ENCODE peak calls at places on chromosomes 2 and 18, in four cellular contexts. V is A549, L is HepG2, Y is K562. M is an unnamed sample.

GRCh38 chr2:73339171-73339678 is 45.9 kb upstream of the EGR4 start:
- DNase-seq in L (no peak), Y (no peak), V (no peak), M (no peak)

GRCh38 chr2:70641263-70641784 is 87.7 kb upstream of the TGFA start:
- DNase-seq in L (no peak), V (no peak), Y (no peak), M (no peak)

GRCh38 chr2:100929142-100929541 is 72.9 kb upstream of the RPL31 start:
- DNase-seq in L (no peak), V (no peak), Y (no peak), M (no peak)

GRCh38 chr2:132676999-132677398 is 7.0 kb upstream of the LYPD1 start:
- DNase-seq in Y (no peak), L (no peak), V (no peak), M (no peak)

GRCh38 chr2:75481041-75481836 is 79.5 kb downstream of the EVA1A start:
- DNase-seq in L (peak), V (peak), Y (peak), M (no peak)

GRCh38 chr2:68157002-68157401 is 686 bp upstream of the PNO1 start:
- DNase-seq in L (no peak), Y (peak), V (no peak), M (peak)

GRCh38 chr2:235092854-235093253 is 141.0 kb downstream of the SH3BP4 start:
- DNase-seq in Y (no peak), L (no peak), V (no peak), M (no peak)

GRCh38 chr2:127081826-127082633 is 24.9 kb downstream of the BIN1 start:
- DNase-seq in V (no peak), L (no peak), Y (peak), M (no peak)

GRCh38 chr2:20221939-20222768 is 2.8 kb downstream of the SDC1 start:
- DNase-seq in V (no peak), Y (no peak), L (no peak), M (no peak)

GRCh38 chr2:10043906-10044601 is 704 bp downstream of the KLF11 start:
- DNase-seq in L (peak), Y (peak), V (peak), M (peak)

GRCh38 chr2:15142069-15142689 is 419.0 kb downstream of the NBAS start:
- DNase-seq in L (peak), V (no peak), Y (no peak), M (no peak)

GRCh38 chr2:27909901-27910300 is 19.4 kb downstream of the BABAM2 start:
- DNase-seq in L (no peak), Y (no peak), V (no peak), M (no peak)

GRCh38 chr2:48545244-48545643 is 15.3 kb downstream of the STON1 start:
- DNase-seq in L (peak), Y (peak), V (no peak), M (peak)

GRCh38 chr2:196823750-196824149 is 14.6 kb upstream of the C2orf66 start:
- DNase-seq in L (no peak), V (peak), Y (no peak), M (no peak)

GRCh38 chr2:232439758-232440135 is 16.2 kb upstream of the ALPI start:
- DNase-seq in L (no peak), V (no peak), Y (no peak), M (no peak)

GRCh38 chr2:147846382-147847081 is 1.7 kb downstream of the ACVR2A start:
- DNase-seq in L (peak), Y (no peak), V (no peak), M (no peak)

DNA sequence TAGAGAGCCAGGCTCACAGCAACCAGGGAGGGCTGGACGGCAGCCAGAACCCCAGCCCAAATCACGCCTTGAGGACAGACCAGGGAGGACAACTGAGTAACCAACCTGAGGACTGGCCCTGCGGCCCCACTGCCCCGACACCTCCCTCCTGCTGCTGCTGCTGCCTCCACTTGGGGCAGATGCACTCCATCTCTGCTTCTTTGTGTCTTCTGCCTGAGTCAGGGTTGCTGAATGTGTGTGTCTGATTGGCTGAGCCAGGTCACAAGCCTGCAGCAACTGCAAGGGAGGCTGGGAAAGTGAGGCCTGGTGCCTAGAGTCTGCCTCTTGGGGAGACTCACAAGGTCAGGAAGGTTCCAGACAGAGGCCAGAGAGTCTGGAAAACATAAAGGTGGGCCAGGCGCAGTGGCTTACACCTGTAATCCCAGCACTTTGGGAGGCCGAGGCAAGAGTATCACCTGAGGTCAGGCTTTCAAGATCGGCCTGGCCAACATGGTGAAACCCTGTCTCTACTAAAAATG is 83.4 kb downstream of the ZFP36L2 start:
- DNase-seq in V (peak), Y (peak), L (peak), M (no peak)
- TF ChIP-seq ESRRA in V (no peak), Y (peak), L (peak), M (no peak)

GRCh38 chr2:181848356-181848876 is 43.1 kb upstream of the ITPRID2 start:
- DNase-seq in Y (no peak), L (no peak), V (no peak), M (no peak)

GRCh38 chr2:181847729-181848128 is 43.8 kb upstream of the ITPRID2 start:
- DNase-seq in Y (no peak), L (no peak), V (no peak), M (no peak)

GRCh38 chr2:181846840-181847554 is 44.5 kb upstream of the ITPRID2 start:
- DNase-seq in L (no peak), Y (no peak), V (no peak), M (no peak)

GRCh38 chr2:181850914-181851560 is 40.5 kb upstream of the ITPRID2 start:
- DNase-seq in V (no peak), L (no peak), Y (no peak), M (no peak)

GRCh38 chr2:181849601-181850000 is 41.9 kb upstream of the ITPRID2 start:
- DNase-seq in Y (no peak), V (no peak), L (no peak), M (no peak)
- TF ChIP-seq HMGXB4 in Y (no peak), V (no peak), L (no peak), M (no peak)

GRCh38 chr18:64712035-64712434 is 563.1 kb upstream of the LINC00305 start:
- DNase-seq in Y (no peak), V (no peak), L (no peak), M (no peak)

GRCh38 chr18:64720781-64721464 is 572.0 kb upstream of the LINC00305 start:
- DNase-seq in Y (no peak), L (peak), V (no peak), M (peak)

GRCh38 chr18:64713284-64713683 is 564.4 kb upstream of the LINC00305 start:
- DNase-seq in Y (no peak), L (no peak), V (no peak), M (no peak)

GRCh38 chr18:64717026-64717425 is 568.1 kb upstream of the LINC00305 start:
- DNase-seq in Y (no peak), V (no peak), L (no peak), M (no peak)
- TF ChIP-seq ESRRA in Y (no peak), V (no peak), L (no peak), M (no peak)

GRCh38 chr18:50578030-50578429 is 18.1 kb downstream of the MAPK4 start:
- DNase-seq in L (no peak), V (no peak), Y (no peak), M (no peak)

GRCh38 chr18:50578651-50579050 is 18.8 kb downstream of the MAPK4 start:
- DNase-seq in L (no peak), Y (no peak), V (peak), M (no peak)

GRCh38 chr18:50582500-50582899 is 22.6 kb downstream of the MAPK4 start:
- DNase-seq in Y (no peak), L (no peak), V (no peak), M (no peak)

GRCh38 chr18:50581517-50581916 is 21.6 kb downstream of the MAPK4 start:
- DNase-seq in Y (no peak), L (no peak), V (no peak), M (no peak)

DNA sequence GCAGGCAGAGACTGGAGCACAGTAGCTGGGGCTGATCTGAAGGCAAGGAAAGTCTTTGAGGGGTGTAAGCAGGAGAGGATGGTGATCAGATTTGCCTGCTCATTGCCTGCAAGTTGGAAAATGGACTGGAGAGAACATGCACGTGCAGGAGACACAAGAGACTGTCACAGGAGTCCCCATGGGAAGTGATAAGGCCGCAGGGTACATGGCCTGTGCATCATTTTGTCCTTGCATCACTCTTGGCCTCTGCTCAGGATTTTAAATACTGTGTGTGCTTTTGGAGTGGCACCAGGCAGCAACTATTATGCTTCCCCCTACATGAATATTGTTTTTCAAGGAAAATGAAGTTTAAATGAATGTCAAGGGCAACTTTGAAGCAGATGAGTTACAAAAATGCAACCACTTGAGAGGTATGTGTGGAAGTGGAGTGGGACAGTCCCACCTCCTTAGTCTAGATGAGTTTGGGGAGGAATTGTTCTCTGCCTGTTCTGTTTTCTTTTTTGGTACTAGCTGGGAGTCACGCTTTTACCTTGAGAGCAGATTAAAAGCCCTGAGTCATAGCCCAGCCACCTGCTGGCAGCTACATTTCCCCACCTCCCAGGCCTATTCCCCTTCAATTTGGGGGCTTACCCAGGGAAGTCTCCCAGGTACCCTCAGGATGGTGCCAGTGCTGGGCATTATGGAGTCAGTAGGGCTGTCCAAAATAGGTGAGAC is 19.3 kb downstream of the MAPK4 start:
- DNase-seq in L (no peak), Y (no peak), V (no peak), M (no peak)
- TF ChIP-seq HMGXB4 in L (no peak), Y (no peak), V (no peak), M (no peak)

GRCh38 chr18:35248429-35248828 is 7.6 kb downstream of the ZNF397 start:
- DNase-seq in L (no peak), V (no peak), Y (no peak), M (no peak)

GRCh38 chr18:35247412-35248249 is 6.8 kb downstream of the ZNF397 start:
- DNase-seq in Y (no peak), L (no peak), V (no peak), M (no peak)

GRCh38 chr18:35244671-35245070 is 3.8 kb downstream of the ZNF397 start:
- DNase-seq in V (no peak), Y (no peak), L (no peak), M (no peak)

GRCh38 chr18:35246831-35247230 is 6.0 kb downstream of the ZNF397 start:
- DNase-seq in V (no peak), L (no peak), Y (no peak), M (no peak)

GRCh38 chr18:35245719-35246317 is 5.0 kb downstream of the ZNF397 start:
- DNase-seq in L (no peak), V (no peak), Y (no peak), M (no peak)
- TF ChIP-seq ESRRA in L (no peak), V (no peak), Y (no peak), M (no peak)

GRCh38 chr2:152421521-152422367 is 86.8 kb downstream of the FMNL2 start:
- DNase-seq in V (peak), L (peak), Y (peak), M (no peak)
- TF ChIP-seq HMGXB4 in V (no peak), L (no peak), Y (no peak), M (no peak)

GRCh38 chr2:241673797-241674725 is 12.6 kb downstream of the DTYMK start:
- DNase-seq in V (peak), L (peak), Y (peak), M (peak)
- TF ChIP-seq ESRRA in V (no peak), L (no peak), Y (no peak), M (no peak)

M was measured in WTC11.